ENCODE peak calls at places on chromosomes 3 and 15, in seven cellular contexts. Q, L, P, C, Z, V and E are unnamed samples. For H3K36me3, the result is how much of the 10 kb centered on the place peaks cover.

GRCh38 chr3:153658151-153658550 is 463.0 kb upstream of the ARHGEF26 start:
- DNase-seq in Q (no peak), L (no peak), P (no peak), C (no peak), Z (no peak), V (no peak), E (no peak)

GRCh38 chr3:42229942-42230688 is 35.9 kb downstream of the CCK start:
- DNase-seq in Q (no peak), L (no peak), P (peak), C (no peak), Z (peak), V (no peak), E (no peak)

GRCh38 chr3:143167956-143168355 is 48.4 kb downstream of the CHST2 start:
- DNase-seq in Q (no peak), L (no peak), P (peak), C (no peak), Z (no peak), V (no peak), E (no peak)

GRCh38 chr3:3281024-3281423 is 101.5 kb upstream of the CRBN start:
- DNase-seq in Q (no peak), L (no peak), P (no peak), C (no peak), Z (no peak), V (no peak), E (no peak)

GRCh38 chr3:39142067-39142466 is 11.3 kb downstream of the CSRNP1 start:
- DNase-seq in Q (no peak), L (no peak), P (no peak), C (peak), Z (no peak), V (peak), E (no peak)

GRCh38 chr3:173397161-173398110 is at the start of gene NLGN1:
- DNase-seq in Q (peak), L (peak), P (peak), C (peak), Z (peak), V (peak), E (no peak)

GRCh38 chr3:4681301-4681700 is 188.2 kb downstream of the ITPR1 start:
- DNase-seq in Q (no peak), L (no peak), P (no peak), C (no peak), Z (no peak), V (no peak), E (no peak)

GRCh38 chr15:42711746-42712145 is 25.2 kb downstream of the CDAN1 start:
- DNase-seq in Q (no peak), L (no peak), P (no peak), C (no peak), Z (no peak), V (no peak), E (no peak)

GRCh38 chr3:138474163-138474562 is 39.7 kb downstream of the ESYT3 start:
- DNase-seq in Q (no peak), L (no peak), P (no peak), C (no peak), Z (no peak), V (peak), E (no peak)

GRCh38 chr3:13494463-13495350 is 14.6 kb downstream of the HDAC11 start:
- DNase-seq in Q (no peak), L (no peak), P (peak), C (no peak), Z (peak), V (no peak), E (no peak)

GRCh38 chr15:58410353-58410752 is 21.4 kb upstream of the LIPC start:
- DNase-seq in Q (peak), L (no peak), P (peak), C (no peak), Z (no peak), V (no peak), E (peak)

GRCh38 chr3:115217678-115218451 is 70.8 kb upstream of the ZBTB20 start:
- DNase-seq in Q (peak), L (peak), P (peak), C (peak), Z (peak), V (no peak), E (no peak)

GRCh38 chr3:175356899-175357324 is 497.8 kb downstream of the NAALADL2 start:
- DNase-seq in Q (no peak), L (no peak), P (peak), C (no peak), Z (no peak), V (no peak), E (no peak)

GRCh38 chr3:14261229-14261628 is 82.6 kb downstream of the LSM3 start:
- DNase-seq in Q (peak), L (peak), P (peak), C (peak), Z (peak), V (peak), E (peak)

GRCh38 chr15:77251662-77252061 is 168.2 kb downstream of the PEAK1 start:
- DNase-seq in Q (no peak), L (no peak), P (peak), C (no peak), Z (peak), V (no peak), E (no peak)

GRCh38 chr3:123449092-123449985 is 449 bp upstream of the ADCY5 start:
- DNase-seq in Q (peak), L (peak), P (peak), C (peak), Z (peak), V (no peak), E (no peak)

GRCh38 chr3:126693921-126694320 is 10.1 kb upstream of the CHCHD6 start:
- DNase-seq in Q (no peak), L (no peak), P (no peak), C (no peak), Z (no peak), V (no peak), E (no peak)

GRCh38 chr3:195075941-195076875 is 194.8 kb downstream of the XXYLT1 start:
- DNase-seq in Q (no peak), L (no peak), P (no peak), C (no peak), Z (no peak), V (peak), E (no peak)

GRCh38 chr15:64917211-64917610 is 5.5 kb downstream of the ANKDD1A start:
- DNase-seq in Q (no peak), L (no peak), P (no peak), C (no peak), Z (no peak), V (no peak), E (no peak)

GRCh38 chr3:98695816-98696215 is 67.3 kb upstream of the ST3GAL6 start:
- DNase-seq in Q (no peak), L (no peak), P (no peak), C (no peak), Z (no peak), V (no peak), E (no peak)

GRCh38 chr3:87318609-87319008 is 42.2 kb upstream of the POU1F1 start:
- DNase-seq in Q (no peak), L (no peak), P (no peak), C (no peak), Z (no peak), V (no peak), E (no peak)

GRCh38 chr3:42067324-42067723 is 23.8 kb upstream of the TRAK1 start:
- DNase-seq in Q (no peak), L (no peak), P (peak), C (no peak), Z (no peak), V (no peak), E (no peak)

GRCh38 chr3:71389911-71390573 is 193.5 kb downstream of the FOXP1 start:
- DNase-seq in Q (peak), L (peak), P (peak), C (peak), Z (peak), V (peak), E (no peak)

GRCh38 chr15:39454189-39454986 is 126.5 kb upstream of the THBS1 start:
- DNase-seq in Q (no peak), L (no peak), P (peak), C (no peak), Z (no peak), V (no peak), E (no peak)
- H3K27ac ChIP-seq in Q (no peak), L (no peak), P (peak), C (peak), Z (no peak), V (peak), E (no peak)

GRCh38 chr3:57862894-57863293 is 106.8 kb downstream of the SLMAP start:
- DNase-seq in Q (no peak), L (no peak), P (no peak), C (no peak), Z (no peak), V (no peak), E (no peak)
- H3K36me3 ChIP-seq in Q (under half), L (under half), P (under half), C (under half), Z (under half), V (under half), E (under half)

GRCh38 chr3:17142516-17142915 is 257.8 kb downstream of the PLCL2 start:
- DNase-seq in Q (no peak), L (no peak), P (no peak), C (no peak), Z (no peak), V (no peak), E (no peak)

GRCh38 chr3:17141699-17142098 is 256.9 kb downstream of the PLCL2 start:
- DNase-seq in Q (no peak), L (no peak), P (no peak), C (no peak), Z (no peak), V (no peak), E (no peak)

GRCh38 chr3:17138246-17139039 is 253.7 kb downstream of the PLCL2 start:
- DNase-seq in Q (no peak), L (no peak), P (no peak), C (no peak), Z (no peak), V (no peak), E (no peak)

GRCh38 chr3:17143893-17144664 is 259.3 kb downstream of the PLCL2 start:
- DNase-seq in Q (no peak), L (no peak), P (no peak), C (no peak), Z (no peak), V (no peak), E (no peak)

GRCh38 chr3:17140670-17141505 is 256.1 kb downstream of the PLCL2 start:
- DNase-seq in Q (no peak), L (no peak), P (peak), C (no peak), Z (no peak), V (no peak), E (no peak)
- TF ChIP-seq CTCF in Q (no peak), L (no peak), P (no peak), C (no peak), Z (peak), V (no peak), E (no peak)

GRCh38 chr15:74420193-74420905 is 13.4 kb downstream of the SEMA7A start:
- DNase-seq in Q (no peak), L (no peak), P (no peak), C (no peak), Z (no peak), V (no peak), E (no peak)

GRCh38 chr15:74423443-74424257 is 10.1 kb downstream of the SEMA7A start:
- DNase-seq in Q (peak), L (no peak), P (no peak), C (no peak), Z (no peak), V (no peak), E (no peak)

GRCh38 chr15:74422370-74422722 is 11.4 kb downstream of the SEMA7A start:
- DNase-seq in Q (no peak), L (no peak), P (no peak), C (no peak), Z (no peak), V (no peak), E (no peak)

GRCh38 chr15:74422723-74423442 is 10.9 kb downstream of the SEMA7A start:
- DNase-seq in Q (no peak), L (no peak), P (peak), C (no peak), Z (peak), V (no peak), E (no peak)

DNA sequence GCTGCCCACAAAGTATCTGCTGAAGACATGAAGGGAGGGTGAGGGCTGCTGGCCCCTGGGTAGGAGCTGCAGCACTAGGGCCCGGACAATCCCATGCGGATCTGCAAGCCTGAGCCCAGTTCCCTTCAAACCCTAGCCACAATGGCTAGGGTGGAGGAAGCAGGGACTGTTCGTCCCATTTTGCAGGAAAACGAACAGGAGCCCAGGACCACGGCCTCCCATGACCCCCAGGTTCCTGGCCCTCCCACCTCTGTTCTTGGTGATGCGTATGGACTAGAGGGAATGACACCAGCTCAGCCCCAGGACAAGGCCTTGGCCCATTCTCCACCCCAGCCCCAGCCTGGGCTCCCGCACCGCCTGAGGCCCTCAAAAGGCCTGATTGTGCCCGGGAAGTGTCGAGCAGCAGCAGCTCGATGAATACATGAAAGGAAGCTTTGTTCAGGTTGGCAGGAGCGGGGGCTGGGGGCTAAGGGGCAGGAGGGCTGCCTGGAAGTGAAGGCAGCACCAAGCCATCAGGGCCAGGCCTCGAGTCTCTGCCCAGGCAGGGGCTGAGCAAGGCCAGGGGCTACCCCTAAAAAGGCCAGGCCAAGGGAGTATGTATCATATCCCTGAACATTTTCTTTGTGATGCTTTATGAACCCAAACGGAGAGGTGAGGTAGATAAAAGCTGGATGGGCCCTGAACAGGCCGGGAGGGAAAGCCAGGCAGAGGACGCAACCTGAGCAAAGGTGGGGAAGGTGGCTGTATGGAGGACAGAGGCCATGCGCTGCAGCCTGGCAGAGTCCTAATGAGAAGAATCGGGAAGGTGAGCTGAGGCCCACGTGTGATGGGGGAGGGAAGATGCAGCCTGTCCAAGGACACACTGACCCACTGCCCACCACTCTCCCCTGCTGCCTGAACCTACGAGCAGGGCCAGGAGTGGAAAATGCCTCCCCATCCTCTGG is 12.2 kb downstream of the SEMA7A start:
- DNase-seq in Q (no peak), L (no peak), P (no peak), C (no peak), Z (no peak), V (no peak), E (no peak)
- H3K27ac ChIP-seq in Q (no peak), L (peak), P (no peak), C (no peak), Z (no peak), V (peak), E (peak)

GRCh38 chr3:25479727-25480010 is 51.6 kb downstream of the RARB start:
- DNase-seq in Q (no peak), L (no peak), P (no peak), C (no peak), Z (no peak), V (no peak), E (peak)
- H3K36me3 ChIP-seq in Q (under half), L (under half), P (under half), C (under half), Z (under half), V (under half), E (under half)

GRCh38 chr3:37833790-37834189 is 27.9 kb upstream of the CTDSPL start:
- DNase-seq in Q (no peak), L (no peak), P (no peak), C (no peak), Z (no peak), V (no peak), E (no peak)
- TF ChIP-seq CTCF in Q (no peak), L (no peak), P (peak), C (no peak), Z (no peak), V (no peak), E (peak)

DNA sequence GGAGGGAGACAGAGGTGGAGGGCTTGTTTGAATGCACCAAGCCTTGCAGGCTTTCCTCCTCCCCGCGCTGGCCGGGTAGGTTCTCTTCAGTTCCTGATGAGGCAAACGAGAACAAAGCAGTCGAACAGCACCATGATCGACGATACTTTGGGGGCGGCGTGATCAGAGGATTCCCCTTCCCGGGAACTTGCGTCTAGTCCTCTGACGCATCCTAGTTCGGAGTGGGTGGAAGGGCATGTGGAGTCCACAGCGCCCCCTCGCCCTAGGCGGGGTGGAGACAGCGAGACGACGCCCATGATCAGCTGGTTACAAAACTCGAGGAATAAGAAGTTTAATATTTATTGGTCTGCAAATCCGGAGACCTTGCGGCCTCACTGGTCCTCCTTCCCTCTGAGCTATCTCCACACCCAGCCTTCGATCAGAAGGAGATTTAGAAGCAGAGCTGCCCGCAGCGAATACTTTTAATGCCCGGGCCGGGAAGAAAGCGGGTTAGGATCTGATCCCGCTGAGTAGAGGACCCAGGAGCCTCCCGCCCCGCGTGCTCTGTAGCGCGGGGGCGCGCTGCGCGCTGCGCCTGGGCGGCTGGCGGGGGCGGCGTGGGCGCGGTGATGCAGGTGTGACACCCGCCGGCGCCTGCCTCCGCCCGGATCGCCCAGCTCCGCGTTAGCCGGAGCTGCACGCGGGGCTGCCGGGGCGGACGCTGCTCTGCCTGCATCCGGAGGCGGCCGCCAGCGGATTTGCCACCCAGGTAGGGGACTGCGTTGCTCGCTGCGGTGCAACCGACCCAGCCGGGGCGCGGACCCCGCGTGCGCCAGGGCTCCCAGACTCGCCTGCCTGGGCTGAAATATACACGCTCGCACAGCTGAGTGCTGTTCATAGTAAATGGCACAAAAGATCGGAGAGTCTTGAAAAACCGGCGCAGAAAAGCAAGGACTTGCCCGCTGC is at the start of gene SV2B:
- DNase-seq in Q (no peak), L (no peak), P (peak), C (no peak), Z (peak), V (no peak), E (peak)
- H3K27ac ChIP-seq in Q (no peak), L (no peak), P (no peak), C (no peak), Z (no peak), V (no peak), E (peak)

DNA sequence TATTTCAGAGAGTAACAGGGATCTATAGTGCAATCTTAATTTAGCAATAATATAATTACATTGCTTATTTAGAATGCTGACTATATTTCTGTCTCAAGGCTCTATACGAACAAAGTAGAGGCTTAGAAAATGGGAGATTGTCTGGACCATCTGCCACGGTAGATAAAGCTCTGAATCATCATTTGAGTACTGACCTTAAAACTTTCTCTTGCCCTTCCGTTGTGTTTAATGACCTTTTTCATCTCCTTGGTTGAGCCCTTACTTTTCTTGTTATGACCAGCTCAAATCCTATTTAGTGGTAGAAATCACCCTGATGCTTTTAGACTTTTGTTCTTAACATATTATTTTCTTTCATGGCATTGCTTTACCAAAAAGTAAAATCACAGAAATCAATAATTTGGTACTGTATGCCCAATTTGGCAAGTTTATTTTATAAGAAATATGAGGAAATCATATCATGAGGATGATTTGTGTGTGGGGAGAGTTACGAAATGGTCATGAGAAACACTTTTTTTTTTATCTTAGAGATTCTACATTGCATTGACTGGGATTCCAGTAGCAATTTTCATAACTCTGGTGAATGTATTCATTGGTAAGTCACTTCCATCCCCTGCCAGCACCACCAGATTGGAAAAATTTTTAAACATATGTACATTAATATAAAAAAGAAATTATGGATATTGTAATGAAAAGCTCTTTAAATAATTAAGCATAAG is 11.0 kb downstream of the NDUFB5 start:
- DNase-seq in Q (no peak), L (no peak), P (peak), C (no peak), Z (no peak), V (no peak), E (no peak)
- H3K36me3 ChIP-seq in Q (under half), L (under half), P (under half), C (under half), Z (under half), V (under half), E (under half)